ENCODE peak calls at places on chromosomes 4 and X, in nine cellular contexts. One of them, this sample, is unnamed.

GRCh38 chr4:125735107-125735506 is 420.4 kb downstream of the FAT4 start:
- DNase-seq in endothelial cell of umbilical vein: peak
- DNase-seq in suprapubic skin: no peak
- DNase-seq in aorta: no peak
- DNase-seq in RPMI8226: no peak
- DNase-seq in cardiac fibroblast: peak
- DNase-seq in fibroblast of mammary gland: peak
- DNase-seq in Karpas-422: no peak
- DNase-seq in T-cell: no peak
- DNase-seq in this sample: no peak

GRCh38 chrX:106397788-106398538 is 213.8 kb upstream of the RADX start:
- DNase-seq in T-cell: no peak
- DNase-seq in endothelial cell of umbilical vein: no peak
- DNase-seq in RPMI8226: no peak
- DNase-seq in suprapubic skin: no peak
- DNase-seq in fibroblast of mammary gland: peak
- DNase-seq in aorta: no peak
- DNase-seq in cardiac fibroblast: peak
- DNase-seq in Karpas-422: peak
- DNase-seq in this sample: no peak

GRCh38 chr4:57605374-57605773 is 495.2 kb upstream of the IGFBP7 start:
- DNase-seq in aorta: no peak
- DNase-seq in endothelial cell of umbilical vein: no peak
- DNase-seq in fibroblast of mammary gland: no peak
- DNase-seq in T-cell: no peak
- DNase-seq in suprapubic skin: no peak
- DNase-seq in RPMI8226: no peak
- DNase-seq in cardiac fibroblast: no peak
- DNase-seq in Karpas-422: no peak
- DNase-seq in this sample: no peak

GRCh38 chr4:181845617-181846016 is 397.6 kb upstream of the TENM3 start:
- DNase-seq in endothelial cell of umbilical vein: no peak
- DNase-seq in cardiac fibroblast: no peak
- DNase-seq in suprapubic skin: no peak
- DNase-seq in fibroblast of mammary gland: no peak
- DNase-seq in T-cell: no peak
- DNase-seq in aorta: no peak
- DNase-seq in Karpas-422: no peak
- DNase-seq in RPMI8226: no peak
- DNase-seq in this sample: no peak

GRCh38 chr4:27387706-27388105 is 527.1 kb downstream of the STIM2 start:
- DNase-seq in T-cell: no peak
- DNase-seq in suprapubic skin: no peak
- DNase-seq in aorta: no peak
- DNase-seq in endothelial cell of umbilical vein: no peak
- DNase-seq in RPMI8226: no peak
- DNase-seq in fibroblast of mammary gland: no peak
- DNase-seq in cardiac fibroblast: no peak
- DNase-seq in Karpas-422: no peak
- DNase-seq in this sample: no peak

GRCh38 chr4:139858436-139859225 is 193.0 kb downstream of the MGST2 start:
- DNase-seq in aorta: no peak
- DNase-seq in cardiac fibroblast: no peak
- DNase-seq in RPMI8226: no peak
- DNase-seq in Karpas-422: no peak
- DNase-seq in fibroblast of mammary gland: no peak
- DNase-seq in T-cell: no peak
- DNase-seq in suprapubic skin: no peak
- DNase-seq in endothelial cell of umbilical vein: no peak
- DNase-seq in this sample: no peak

GRCh38 chr4:176762661-176763308 is 29.9 kb downstream of the VEGFC start:
- DNase-seq in endothelial cell of umbilical vein: no peak
- DNase-seq in cardiac fibroblast: no peak
- DNase-seq in T-cell: no peak
- DNase-seq in aorta: no peak
- DNase-seq in suprapubic skin: no peak
- DNase-seq in Karpas-422: no peak
- DNase-seq in RPMI8226: no peak
- DNase-seq in fibroblast of mammary gland: no peak
- DNase-seq in this sample: no peak

GRCh38 chr4:156676116-156676851 is 295.3 kb downstream of the PDGFC start:
- DNase-seq in aorta: no peak
- DNase-seq in endothelial cell of umbilical vein: no peak
- DNase-seq in cardiac fibroblast: peak
- DNase-seq in Karpas-422: no peak
- DNase-seq in suprapubic skin: no peak
- DNase-seq in fibroblast of mammary gland: no peak
- DNase-seq in T-cell: no peak
- DNase-seq in RPMI8226: no peak
- DNase-seq in this sample: no peak

GRCh38 chr4:141391293-141391692 is 170.6 kb downstream of the ZNF330 start:
- DNase-seq in suprapubic skin: no peak
- DNase-seq in aorta: no peak
- DNase-seq in cardiac fibroblast: peak
- DNase-seq in Karpas-422: no peak
- DNase-seq in endothelial cell of umbilical vein: no peak
- DNase-seq in RPMI8226: no peak
- DNase-seq in T-cell: no peak
- DNase-seq in fibroblast of mammary gland: peak
- DNase-seq in this sample: no peak

GRCh38 chr4:94892051-94892450 is 134.3 kb downstream of the BMPR1B start:
- DNase-seq in cardiac fibroblast: peak
- DNase-seq in T-cell: no peak
- DNase-seq in aorta: no peak
- DNase-seq in suprapubic skin: no peak
- DNase-seq in endothelial cell of umbilical vein: peak
- DNase-seq in fibroblast of mammary gland: no peak
- DNase-seq in RPMI8226: no peak
- DNase-seq in Karpas-422: no peak
- DNase-seq in this sample: no peak

GRCh38 chr4:60128916-60129315 is 1071.2 kb upstream of the ADGRL3 start:
- DNase-seq in endothelial cell of umbilical vein: no peak
- DNase-seq in suprapubic skin: no peak
- DNase-seq in cardiac fibroblast: no peak
- DNase-seq in T-cell: no peak
- DNase-seq in RPMI8226: no peak
- DNase-seq in aorta: no peak
- DNase-seq in Karpas-422: no peak
- DNase-seq in fibroblast of mammary gland: no peak
- DNase-seq in this sample: no peak

GRCh38 chr4:54553001-54553400 is 104.8 kb upstream of the KIT start:
- DNase-seq in aorta: no peak
- DNase-seq in endothelial cell of umbilical vein: no peak
- DNase-seq in T-cell: no peak
- DNase-seq in suprapubic skin: no peak
- DNase-seq in fibroblast of mammary gland: peak
- DNase-seq in Karpas-422: no peak
- DNase-seq in RPMI8226: no peak
- DNase-seq in cardiac fibroblast: peak
- DNase-seq in this sample: no peak

GRCh38 chr4:81921757-81922159 is 450.1 kb upstream of the RASGEF1B start:
- DNase-seq in fibroblast of mammary gland: no peak
- DNase-seq in endothelial cell of umbilical vein: no peak
- DNase-seq in aorta: no peak
- DNase-seq in T-cell: no peak
- DNase-seq in cardiac fibroblast: no peak
- DNase-seq in RPMI8226: no peak
- DNase-seq in suprapubic skin: no peak
- DNase-seq in Karpas-422: no peak
- DNase-seq in this sample: no peak

This sample was measured in left lung.